ENCODE peak calls at places on chromosomes 7 and 10, in four cellular contexts. E is pancreas, J is RWPE1, T is uterus. V is an unnamed sample.
A peak's percentile ranks its signal among the peaks of the same experiment; 100 is the strongest.

GRCh38 chr7:5780801-5781496 is 514 bp downstream of the RNF216 start:
- DNase-seq in E (peak; percentile 31), J (peak; percentile 38), T (no peak), V (peak; percentile 85)

GRCh38 chr10:58696736-58697135 is 184.1 kb downstream of the BICC1 start:
- DNase-seq in E (no peak), J (no peak), T (no peak), V (no peak)

GRCh38 chr10:29712108-29712507 is 77.3 kb upstream of the SVIL start:
- DNase-seq in E (no peak), J (no peak), T (no peak), V (no peak)

GRCh38 chr7:146096994-146097393 is 19.6 kb upstream of the CNTNAP2 start:
- DNase-seq in E (no peak), J (no peak), T (no peak), V (no peak)

GRCh38 chr7:85010306-85010705 is 176.6 kb downstream of the SEMA3D start:
- DNase-seq in E (no peak), J (no peak), T (no peak), V (no peak)

GRCh38 chr7:77655836-77656455 is 40.3 kb upstream of the RSBN1L start:
- DNase-seq in E (no peak), J (no peak), T (no peak), V (no peak)

GRCh38 chr7:148697950-148698396 is 730 bp upstream of the CUL1 start:
- DNase-seq in E (no peak), J (no peak), T (peak; percentile 44), V (no peak)

GRCh38 chr10:29740981-29741545 is 106.3 kb upstream of the SVIL start:
- DNase-seq in E (no peak), J (no peak), T (no peak), V (no peak)

GRCh38 chr10:88944813-88945212 is 7.8 kb downstream of the ACTA2 start:
- DNase-seq in E (no peak), J (no peak), T (no peak), V (no peak)

GRCh38 chr10:86872757-86873156 is 84.7 kb downstream of the MMRN2 start:
- DNase-seq in E (no peak), J (no peak), T (no peak), V (no peak)

GRCh38 chr10:113631680-113632079 is 32.2 kb downstream of the NRAP start:
- DNase-seq in E (no peak), J (no peak), T (no peak), V (no peak)

GRCh38 chr10:69574571-69574978 is 1.4 kb upstream of the NEUROG3 start:
- DNase-seq in E (no peak), J (no peak), T (no peak), V (no peak)

GRCh38 chr10:98033515-98033914 is 3.1 kb upstream of the CRTAC1 start:
- DNase-seq in E (no peak), J (no peak), T (no peak), V (no peak)

GRCh38 chr10:79146611-79147130 is 77.9 kb downstream of the ZMIZ1 start:
- DNase-seq in E (peak; percentile 68), J (no peak), T (peak; percentile 80), V (no peak)

GRCh38 chr10:110221721-110222261 is 14.4 kb downstream of the MXI1 start:
- DNase-seq in E (peak; percentile 85), J (peak; percentile 66), T (peak; percentile 92), V (peak; percentile 91)

GRCh38 chr7:156334636-156335035 is 305.9 kb upstream of the RNF32 start:
- DNase-seq in E (no peak), J (no peak), T (no peak), V (no peak)

GRCh38 chr10:124612611-124613498 is 131.3 kb downstream of the FAM53B start:
- DNase-seq in E (no peak), J (no peak), T (peak; percentile 58), V (peak; percentile 63)

DNA sequence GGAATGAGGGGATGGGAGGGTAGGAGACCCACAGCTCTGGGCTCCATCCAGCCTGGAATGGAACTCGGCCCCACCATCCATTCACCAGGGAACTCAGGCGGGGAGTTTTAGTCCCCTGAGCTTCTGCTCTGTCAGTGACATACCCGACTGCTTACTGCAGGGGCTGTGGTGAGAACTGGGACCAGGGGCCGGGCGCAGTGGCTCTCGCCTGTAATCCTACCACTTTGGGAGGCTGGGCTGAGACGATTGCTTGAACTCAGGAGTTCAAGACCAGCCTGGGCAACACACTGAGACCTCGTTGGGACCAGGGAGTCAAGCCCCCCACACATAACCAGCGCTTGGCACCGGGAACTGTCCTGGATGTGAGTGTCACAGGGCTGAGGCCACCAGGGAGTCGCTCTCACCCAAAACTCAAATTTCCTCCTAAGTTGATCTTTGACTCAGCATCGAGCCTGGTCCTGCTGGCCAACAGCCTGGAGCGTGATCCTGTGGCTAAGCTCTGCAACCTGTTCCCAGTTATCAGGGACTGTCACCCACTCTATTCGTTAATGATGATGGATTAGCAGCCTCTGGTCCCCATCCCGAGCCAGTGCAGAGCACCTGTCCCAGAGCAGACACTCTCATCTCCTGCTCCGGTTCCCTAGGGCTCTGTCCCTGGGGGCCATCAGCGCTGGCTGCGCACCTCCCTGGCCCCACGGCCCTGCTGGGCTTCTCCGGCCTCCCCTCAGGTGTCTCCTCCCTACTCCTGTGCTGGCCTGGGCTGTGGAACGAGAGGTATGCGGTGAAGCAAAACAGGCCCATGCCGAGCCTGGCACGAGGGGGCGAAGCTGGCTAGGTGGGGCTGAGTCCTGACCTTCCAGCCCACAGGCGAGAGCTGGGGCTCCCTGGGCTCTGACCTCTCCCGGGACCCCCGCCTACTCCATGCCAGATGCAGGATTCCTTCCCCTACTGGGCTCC is 902 bp upstream of the CLDN15 start:
- DNase-seq in E (no peak), J (no peak), T (no peak), V (no peak)
- H3K27ac ChIP-seq in E (peak overlapping the region; percentile 58), J (peak overlapping the region; percentile 36), T (peak overlapping the region; percentile 85), V (no peak overlapping the region)

GRCh38 chr10:132667613-132668394 is 118.1 kb downstream of the NKX6-2 start:
- DNase-seq in E (no peak), J (no peak), T (no peak), V (no peak)
- H3K27ac ChIP-seq in E (no peak overlapping the region), J (no peak overlapping the region), T (no peak overlapping the region), V (no peak overlapping the region)

GRCh38 chr10:71748671-71749191 is 24.6 kb downstream of the VSIR start:
- DNase-seq in E (no peak), J (no peak), T (peak; percentile 55), V (peak; percentile 90)

GRCh38 chr10:71746344-71747037 is 26.8 kb downstream of the VSIR start:
- DNase-seq in E (peak; percentile 46), J (no peak), T (peak; percentile 49), V (peak; percentile 74)

GRCh38 chr10:71747808-71748523 is 25.4 kb downstream of the VSIR start:
- DNase-seq in E (no peak), J (no peak), T (no peak), V (peak; percentile 76)

GRCh38 chr10:71745659-71746250 is 26.2 kb upstream of the C10orf105 start:
- DNase-seq in E (no peak), J (no peak), T (no peak), V (no peak)

DNA sequence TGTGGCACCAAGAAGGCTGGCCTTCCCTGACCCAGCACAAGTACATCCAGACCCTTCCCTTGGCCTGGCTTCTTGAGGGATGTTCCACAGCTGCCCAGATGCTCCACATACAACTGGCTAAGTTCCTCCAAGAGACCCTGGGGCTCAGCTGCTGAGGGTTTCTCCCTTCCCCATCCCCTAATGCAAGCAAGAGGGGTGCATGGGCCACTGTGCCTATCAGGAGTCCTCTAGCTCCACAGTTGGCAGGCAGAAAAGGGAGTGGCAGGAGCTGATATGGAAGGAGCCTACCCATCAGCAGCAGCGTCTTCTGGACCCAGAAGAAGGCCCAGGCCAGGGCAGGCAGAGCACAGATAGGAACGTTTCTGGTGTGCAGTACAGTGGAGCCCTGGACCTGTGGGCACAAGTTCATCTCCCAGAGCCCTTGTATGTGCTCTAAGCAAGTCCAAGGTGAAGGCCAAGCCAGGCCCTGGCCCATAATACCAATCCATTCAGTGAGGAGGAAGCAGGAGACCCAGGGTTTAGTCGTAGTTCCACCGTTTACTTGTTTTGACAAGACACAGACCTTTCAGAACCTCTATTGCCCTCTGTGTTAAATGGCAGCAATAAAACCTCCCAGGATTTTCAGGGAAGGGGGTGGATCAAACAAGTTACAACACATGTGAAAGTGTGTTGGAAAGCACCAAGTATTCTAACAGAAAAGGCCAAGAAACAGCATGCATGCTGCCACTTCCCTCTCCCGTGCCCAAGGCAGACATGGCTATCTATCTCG is 26.1 kb downstream of the VSIR start:
- DNase-seq in E (no peak), J (no peak), T (no peak), V (no peak)
- H3K27ac ChIP-seq in E (peak overlapping the region; percentile 45), J (peak overlapping the region; percentile 88), T (peak overlapping the region; percentile 82), V (no peak overlapping the region)

GRCh38 chr7:111841596-111842209 is 279.4 kb upstream of the IMMP2L start:
- DNase-seq in E (no peak), J (no peak), T (no peak), V (no peak)
- H3K27ac ChIP-seq in E (no peak overlapping the region), J (no peak overlapping the region), T (no peak overlapping the region), V (no peak overlapping the region)

GRCh38 chr7:95599069-95599468 is 2.8 kb upstream of the PDK4 start:
- DNase-seq in E (no peak), J (no peak), T (no peak), V (no peak)

GRCh38 chr7:95595825-95596182 is 512 bp downstream of the PDK4 start:
- DNase-seq in E (peak; percentile 45), J (no peak), T (no peak), V (no peak)

GRCh38 chr7:95596183-95597135 is at the start of gene PDK4:
- DNase-seq in E (peak; percentile 97), J (peak; percentile 17), T (peak; percentile 98), V (peak; percentile 94)

GRCh38 chr7:95601324-95601723 is 5.0 kb upstream of the PDK4 start:
- DNase-seq in E (no peak), J (no peak), T (no peak), V (no peak)

DNA sequence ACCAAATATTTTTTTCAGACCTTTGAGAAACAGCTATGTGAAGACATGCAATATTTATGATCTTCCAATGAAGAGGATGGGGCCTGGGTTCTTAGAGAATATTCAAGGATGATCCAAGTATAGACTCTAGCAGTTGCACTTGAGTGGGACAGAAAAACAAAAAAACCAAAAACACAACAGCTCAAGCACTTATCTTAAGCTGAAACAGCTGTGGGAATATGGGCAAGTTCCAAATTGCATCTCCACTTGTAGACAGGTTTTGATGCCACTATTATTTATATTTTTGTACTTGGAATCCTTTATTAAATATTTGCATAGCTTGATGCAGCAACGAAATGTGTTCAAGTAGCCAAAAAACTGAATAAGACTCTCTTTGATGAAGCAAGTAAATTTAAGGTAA is 2.2 kb upstream of the PDK4 start:
- DNase-seq in E (no peak), J (no peak), T (no peak), V (no peak)
- H3K27ac ChIP-seq in E (no peak overlapping the region), J (no peak overlapping the region), T (peak overlapping the region; percentile 97), V (no peak overlapping the region)

GRCh38 chr10:16440396-16441105 is 3.7 kb downstream of the PTER start:
- DNase-seq in E (peak; percentile 65), J (peak; percentile 58), T (no peak), V (no peak)

GRCh38 chr10:16436758-16437539 is at the start of gene PTER:
- DNase-seq in E (peak; percentile 96), J (peak; percentile 91), T (peak; percentile 95), V (peak; percentile 99)

GRCh38 chr10:16436367-16436757 is 448 bp upstream of the PTER start:
- DNase-seq in E (no peak), J (no peak), T (no peak), V (no peak)

GRCh38 chr10:16439294-16439693 is 2.5 kb downstream of the PTER start:
- DNase-seq in E (no peak), J (no peak), T (no peak), V (no peak)

GRCh38 chr10:16437540-16437894 is 707 bp downstream of the PTER start:
- DNase-seq in E (no peak), J (no peak), T (no peak), V (no peak)
- H3K27ac ChIP-seq in E (no peak overlapping the region), J (peak overlapping the region; percentile 69), T (no peak overlapping the region), V (no peak overlapping the region)